ENCODE peak calls at places on chromosome 22, in six cellular contexts. I, J, C, X, Y and B are unnamed samples.

GRCh38 chr22:44068422-44069191 is 44.5 kb downstream of the PARVB start:
- DNase-seq in Y (no peak), I (no peak), C (peak), X (no peak), J (no peak), B (no peak)

GRCh38 chr22:50561401-50562074 is 1.2 kb downstream of the SYCE3 start:
- DNase-seq in X (no peak), I (no peak), J (no peak), Y (no peak), C (no peak), B (no peak)

GRCh38 chr22:42604403-42604802 is 10.3 kb downstream of the POLDIP3 start:
- DNase-seq in I (no peak), C (no peak), X (peak), Y (no peak), J (no peak), B (no peak)

GRCh38 chr22:46846832-46847355 is 84.4 kb downstream of the TBC1D22A start:
- DNase-seq in X (peak), C (no peak), I (no peak), Y (no peak), J (no peak), B (no peak)

GRCh38 chr22:18968011-18968749 is 32.1 kb upstream of the PRODH start:
- DNase-seq in J (peak), X (peak), Y (no peak), C (no peak), I (peak), B (no peak)

GRCh38 chr22:17063372-17064106 is 21.3 kb upstream of the IL17RA start:
- DNase-seq in Y (no peak), C (no peak), I (peak), J (no peak), X (no peak), B (no peak)

GRCh38 chr22:30822216-30823014 is 127.7 kb downstream of the OSBP2 start:
- DNase-seq in I (no peak), C (no peak), Y (no peak), J (no peak), X (no peak), B (no peak)

GRCh38 chr22:45717787-45718186 is 46.2 kb downstream of the ATXN10 start:
- DNase-seq in C (no peak), J (no peak), X (peak), I (peak), Y (no peak), B (no peak)

GRCh38 chr22:21937041-21937820 is 15.4 kb downstream of the PPM1F start:
- DNase-seq in X (no peak), J (no peak), Y (peak), I (no peak), C (no peak), B (no peak)

GRCh38 chr22:40220316-40221054 is 42.8 kb downstream of the TNRC6B start:
- DNase-seq in I (no peak), X (no peak), Y (no peak), J (no peak), C (no peak), B (no peak)

GRCh38 chr22:48711031-48711431 is 1116.6 kb downstream of the BRD1 start:
- DNase-seq in I (no peak), J (no peak), X (no peak), Y (no peak), C (no peak), B (no peak)

GRCh38 chr22:39171623-39172264 is 19.3 kb upstream of the CBX7 start:
- DNase-seq in I (no peak), X (no peak), C (no peak), Y (no peak), J (no peak), B (no peak)

GRCh38 chr22:19942886-19943664 is 1.5 kb upstream of the TXNRD2 start:
- DNase-seq in J (no peak), C (no peak), X (peak), I (peak), Y (no peak), B (no peak)

GRCh38 chr22:47083379-47083986 is 321.0 kb downstream of the TBC1D22A start:
- DNase-seq in Y (no peak), I (no peak), J (no peak), X (no peak), C (no peak), B (no peak)

GRCh38 chr22:50523806-50524663 is 1.4 kb downstream of the SCO2 start:
- DNase-seq in J (no peak), I (no peak), C (no peak), X (no peak), Y (no peak), B (no peak)

GRCh38 chr22:45638834-45639746 is 32.5 kb upstream of the ATXN10 start:
- DNase-seq in I (peak), J (no peak), Y (peak), C (no peak), X (peak), B (no peak)

GRCh38 chr22:42814215-42814614 is 42.9 kb downstream of the ARFGAP3 start:
- DNase-seq in Y (no peak), X (no peak), I (no peak), J (no peak), C (no peak), B (no peak)